ENCODE peak calls at places on chromosomes 5 and 9, in seven cellular contexts. One of them, this sample, is unnamed.

GRCh38 chr5:127757576-127757975 is 54.4 kb downstream of the CCDC192 start:
- DNase-seq in NCI-H2081: peak; percentile 7
- DNase-seq in GM12864: no peak
- DNase-seq in activated effector memory CD4-positive, alpha-beta T cell treated with anti-CD3 and anti-CD28 coated beads, Interleukin-2, amount 50 U/mL, for 16 hours: no peak
- DNase-seq in KG1: no peak
- DNase-seq in ovary: no peak
- DNase-seq in thoracic aorta: no peak
- DNase-seq in this sample: peak; percentile 16

GRCh38 chr9:133693116-133693515 is 45.0 kb downstream of the SARDH start:
- DNase-seq in NCI-H2081: no peak
- DNase-seq in GM12864: no peak
- DNase-seq in activated effector memory CD4-positive, alpha-beta T cell treated with anti-CD3 and anti-CD28 coated beads, Interleukin-2, amount 50 U/mL, for 16 hours: no peak
- DNase-seq in KG1: no peak
- DNase-seq in ovary: no peak
- DNase-seq in thoracic aorta: no peak
- DNase-seq in this sample: no peak

GRCh38 chr9:33466565-33467495 is 6.9 kb downstream of the NOL6 start:
- DNase-seq in NCI-H2081: peak; percentile 22
- DNase-seq in GM12864: no peak
- DNase-seq in activated effector memory CD4-positive, alpha-beta T cell treated with anti-CD3 and anti-CD28 coated beads, Interleukin-2, amount 50 U/mL, for 16 hours: peak; percentile 90
- DNase-seq in KG1: peak; percentile 37
- DNase-seq in ovary: peak; percentile 74
- DNase-seq in thoracic aorta: no peak
- DNase-seq in this sample: no peak

GRCh38 chr5:28286566-28286965 is 1248.2 kb upstream of the CDH9 start:
- DNase-seq in NCI-H2081: no peak
- DNase-seq in GM12864: no peak
- DNase-seq in activated effector memory CD4-positive, alpha-beta T cell treated with anti-CD3 and anti-CD28 coated beads, Interleukin-2, amount 50 U/mL, for 16 hours: no peak
- DNase-seq in KG1: no peak
- DNase-seq in ovary: no peak
- DNase-seq in thoracic aorta: no peak
- DNase-seq in this sample: no peak

GRCh38 chr5:8842906-8843590 is 702.8 kb downstream of the SEMA5A start:
- DNase-seq in NCI-H2081: peak; percentile 13
- DNase-seq in GM12864: no peak
- DNase-seq in activated effector memory CD4-positive, alpha-beta T cell treated with anti-CD3 and anti-CD28 coated beads, Interleukin-2, amount 50 U/mL, for 16 hours: no peak
- DNase-seq in KG1: no peak
- DNase-seq in ovary: no peak
- DNase-seq in thoracic aorta: no peak
- DNase-seq in this sample: no peak

GRCh38 chr9:114155967-114156294 is 594 bp downstream of the COL27A1 start:
- DNase-seq in NCI-H2081: no peak
- DNase-seq in GM12864: no peak
- DNase-seq in activated effector memory CD4-positive, alpha-beta T cell treated with anti-CD3 and anti-CD28 coated beads, Interleukin-2, amount 50 U/mL, for 16 hours: no peak
- DNase-seq in KG1: no peak
- DNase-seq in ovary: peak; percentile 66
- DNase-seq in thoracic aorta: no peak
- DNase-seq in this sample: no peak

GRCh38 chr9:34634551-34634945 is 3.0 kb downstream of the SIGMAR1 start:
- DNase-seq in NCI-H2081: no peak
- DNase-seq in GM12864: no peak
- DNase-seq in activated effector memory CD4-positive, alpha-beta T cell treated with anti-CD3 and anti-CD28 coated beads, Interleukin-2, amount 50 U/mL, for 16 hours: no peak
- DNase-seq in KG1: no peak
- DNase-seq in ovary: no peak
- DNase-seq in thoracic aorta: no peak
- DNase-seq in this sample: no peak

GRCh38 chr9:126773004-126773607 is 31.7 kb upstream of the ZBTB43 start:
- DNase-seq in NCI-H2081: no peak
- DNase-seq in GM12864: no peak
- DNase-seq in activated effector memory CD4-positive, alpha-beta T cell treated with anti-CD3 and anti-CD28 coated beads, Interleukin-2, amount 50 U/mL, for 16 hours: no peak
- DNase-seq in KG1: no peak
- DNase-seq in ovary: no peak
- DNase-seq in thoracic aorta: no peak
- DNase-seq in this sample: no peak

GRCh38 chr5:109901628-109901981 is 211.9 kb downstream of the MAN2A1 start:
- DNase-seq in NCI-H2081: no peak
- DNase-seq in GM12864: no peak
- DNase-seq in activated effector memory CD4-positive, alpha-beta T cell treated with anti-CD3 and anti-CD28 coated beads, Interleukin-2, amount 50 U/mL, for 16 hours: no peak
- DNase-seq in KG1: no peak
- DNase-seq in ovary: no peak
- DNase-seq in thoracic aorta: no peak
- DNase-seq in this sample: no peak

GRCh38 chr5:146751781-146752401 is 126.7 kb downstream of the PPP2R2B start:
- DNase-seq in NCI-H2081: no peak
- DNase-seq in GM12864: peak; percentile 36
- DNase-seq in activated effector memory CD4-positive, alpha-beta T cell treated with anti-CD3 and anti-CD28 coated beads, Interleukin-2, amount 50 U/mL, for 16 hours: peak; percentile 70
- DNase-seq in KG1: no peak
- DNase-seq in ovary: no peak
- DNase-seq in thoracic aorta: no peak
- DNase-seq in this sample: peak; percentile 39

GRCh38 chr9:96150324-96151023 is 151.5 kb downstream of the HSD17B3 start:
- DNase-seq in NCI-H2081: no peak
- DNase-seq in GM12864: peak; percentile 45
- DNase-seq in activated effector memory CD4-positive, alpha-beta T cell treated with anti-CD3 and anti-CD28 coated beads, Interleukin-2, amount 50 U/mL, for 16 hours: peak; percentile 65
- DNase-seq in KG1: peak; percentile 80
- DNase-seq in ovary: no peak
- DNase-seq in thoracic aorta: no peak
- DNase-seq in this sample: peak; percentile 57

GRCh38 chr5:62486672-62487071 is 74.1 kb downstream of the IPO11 start:
- DNase-seq in NCI-H2081: no peak
- DNase-seq in GM12864: no peak
- DNase-seq in activated effector memory CD4-positive, alpha-beta T cell treated with anti-CD3 and anti-CD28 coated beads, Interleukin-2, amount 50 U/mL, for 16 hours: no peak
- DNase-seq in KG1: no peak
- DNase-seq in ovary: no peak
- DNase-seq in thoracic aorta: no peak
- DNase-seq in this sample: no peak

GRCh38 chr5:149387081-149387611 is 8.1 kb upstream of the IL17B start:
- DNase-seq in NCI-H2081: no peak
- DNase-seq in GM12864: no peak
- DNase-seq in activated effector memory CD4-positive, alpha-beta T cell treated with anti-CD3 and anti-CD28 coated beads, Interleukin-2, amount 50 U/mL, for 16 hours: no peak
- DNase-seq in KG1: no peak
- DNase-seq in ovary: no peak
- DNase-seq in thoracic aorta: no peak
- DNase-seq in this sample: no peak

GRCh38 chr5:136730426-136730825 is 365.1 kb upstream of the TRPC7 start:
- DNase-seq in NCI-H2081: no peak
- DNase-seq in GM12864: no peak
- DNase-seq in activated effector memory CD4-positive, alpha-beta T cell treated with anti-CD3 and anti-CD28 coated beads, Interleukin-2, amount 50 U/mL, for 16 hours: no peak
- DNase-seq in KG1: no peak
- DNase-seq in ovary: no peak
- DNase-seq in thoracic aorta: no peak
- DNase-seq in this sample: no peak

GRCh38 chr9:93083592-93084470 is 12.2 kb upstream of the CARD19 start:
- DNase-seq in NCI-H2081: no peak
- DNase-seq in GM12864: no peak
- DNase-seq in activated effector memory CD4-positive, alpha-beta T cell treated with anti-CD3 and anti-CD28 coated beads, Interleukin-2, amount 50 U/mL, for 16 hours: peak; percentile 71
- DNase-seq in KG1: no peak
- DNase-seq in ovary: no peak
- DNase-seq in thoracic aorta: no peak
- DNase-seq in this sample: no peak

GRCh38 chr9:37582548-37583157 is 6.5 kb upstream of the FBXO10 start:
- DNase-seq in NCI-H2081: peak; percentile 33
- DNase-seq in GM12864: no peak
- DNase-seq in activated effector memory CD4-positive, alpha-beta T cell treated with anti-CD3 and anti-CD28 coated beads, Interleukin-2, amount 50 U/mL, for 16 hours: no peak
- DNase-seq in KG1: peak; percentile 15
- DNase-seq in ovary: no peak
- DNase-seq in thoracic aorta: no peak
- DNase-seq in this sample: no peak

GRCh38 chr5:125463441-125464092 is 717.1 kb upstream of the ZNF608 start:
- DNase-seq in NCI-H2081: no peak
- DNase-seq in GM12864: no peak
- DNase-seq in activated effector memory CD4-positive, alpha-beta T cell treated with anti-CD3 and anti-CD28 coated beads, Interleukin-2, amount 50 U/mL, for 16 hours: no peak
- DNase-seq in KG1: no peak
- DNase-seq in ovary: no peak
- DNase-seq in thoracic aorta: no peak
- DNase-seq in this sample: no peak

GRCh38 chr9:91177081-91177480 is 184.6 kb downstream of the AUH start:
- DNase-seq in NCI-H2081: no peak
- DNase-seq in GM12864: no peak
- DNase-seq in activated effector memory CD4-positive, alpha-beta T cell treated with anti-CD3 and anti-CD28 coated beads, Interleukin-2, amount 50 U/mL, for 16 hours: no peak
- DNase-seq in KG1: no peak
- DNase-seq in ovary: no peak
- DNase-seq in thoracic aorta: no peak
- DNase-seq in this sample: no peak

GRCh38 chr5:168851902-168852321 is 272.7 kb upstream of the PANK3 start:
- DNase-seq in NCI-H2081: no peak
- DNase-seq in GM12864: no peak
- DNase-seq in activated effector memory CD4-positive, alpha-beta T cell treated with anti-CD3 and anti-CD28 coated beads, Interleukin-2, amount 50 U/mL, for 16 hours: no peak
- DNase-seq in KG1: peak; percentile 86
- DNase-seq in ovary: no peak
- DNase-seq in thoracic aorta: no peak
- DNase-seq in this sample: no peak

GRCh38 chr5:97009212-97009898 is 73.5 kb downstream of the LNPEP start:
- DNase-seq in NCI-H2081: no peak
- DNase-seq in GM12864: peak; percentile 26
- DNase-seq in activated effector memory CD4-positive, alpha-beta T cell treated with anti-CD3 and anti-CD28 coated beads, Interleukin-2, amount 50 U/mL, for 16 hours: no peak
- DNase-seq in KG1: peak; percentile 34
- DNase-seq in ovary: no peak
- DNase-seq in thoracic aorta: no peak
- DNase-seq in this sample: peak; percentile 19

GRCh38 chr5:147464211-147464610 is 45.7 kb downstream of the DPYSL3 start:
- DNase-seq in NCI-H2081: no peak
- DNase-seq in GM12864: no peak
- DNase-seq in activated effector memory CD4-positive, alpha-beta T cell treated with anti-CD3 and anti-CD28 coated beads, Interleukin-2, amount 50 U/mL, for 16 hours: no peak
- DNase-seq in KG1: no peak
- DNase-seq in ovary: no peak
- DNase-seq in thoracic aorta: no peak
- DNase-seq in this sample: no peak

GRCh38 chr5:17425385-17426070 is 72.5 kb upstream of the TAF11L2 start:
- DNase-seq in NCI-H2081: no peak
- DNase-seq in GM12864: no peak
- DNase-seq in activated effector memory CD4-positive, alpha-beta T cell treated with anti-CD3 and anti-CD28 coated beads, Interleukin-2, amount 50 U/mL, for 16 hours: no peak
- DNase-seq in KG1: no peak
- DNase-seq in ovary: no peak
- DNase-seq in thoracic aorta: no peak
- DNase-seq in this sample: no peak

GRCh38 chr9:68462004-68462775 is 78.5 kb downstream of the TMEM252 start:
- DNase-seq in NCI-H2081: no peak
- DNase-seq in GM12864: no peak
- DNase-seq in activated effector memory CD4-positive, alpha-beta T cell treated with anti-CD3 and anti-CD28 coated beads, Interleukin-2, amount 50 U/mL, for 16 hours: no peak
- DNase-seq in KG1: no peak
- DNase-seq in ovary: no peak
- DNase-seq in thoracic aorta: no peak
- DNase-seq in this sample: no peak

GRCh38 chr9:95044731-95045508 is 272.6 kb downstream of the FANCC start:
- DNase-seq in NCI-H2081: no peak
- DNase-seq in GM12864: no peak
- DNase-seq in activated effector memory CD4-positive, alpha-beta T cell treated with anti-CD3 and anti-CD28 coated beads, Interleukin-2, amount 50 U/mL, for 16 hours: no peak
- DNase-seq in KG1: no peak
- DNase-seq in ovary: no peak
- DNase-seq in thoracic aorta: no peak
- DNase-seq in this sample: no peak

GRCh38 chr5:2751592-2752021 is at the start of gene IRX2:
- DNase-seq in NCI-H2081: no peak
- DNase-seq in GM12864: no peak
- DNase-seq in activated effector memory CD4-positive, alpha-beta T cell treated with anti-CD3 and anti-CD28 coated beads, Interleukin-2, amount 50 U/mL, for 16 hours: no peak
- DNase-seq in KG1: no peak
- DNase-seq in ovary: no peak
- DNase-seq in thoracic aorta: no peak
- DNase-seq in this sample: no peak

GRCh38 chr9:82781965-82782392 is 281.0 kb downstream of the RASEF start:
- DNase-seq in NCI-H2081: peak; percentile 41
- DNase-seq in GM12864: no peak
- DNase-seq in activated effector memory CD4-positive, alpha-beta T cell treated with anti-CD3 and anti-CD28 coated beads, Interleukin-2, amount 50 U/mL, for 16 hours: no peak
- DNase-seq in KG1: no peak
- DNase-seq in ovary: no peak
- DNase-seq in thoracic aorta: no peak
- DNase-seq in this sample: no peak

This sample was measured in GM12878.